ENCODE peak calls at places on chromosomes 12 and 14, in five cellular contexts. B, I, F, X and W are unnamed samples.
A peak's percentile ranks its signal among the peaks of the same experiment; 100 is the strongest.

GRCh38 chr12:132773077-132774020 is 11.7 kb upstream of the ANKLE2 start:
- DNase-seq in X (no peak), B (no peak), F (no peak), I (no peak), W (no peak)

GRCh38 chr14:38208825-38209562 is 1.3 kb downstream of the SSTR1 start:
- DNase-seq in I (no peak), X (peak; percentile 53), B (peak; percentile 83), F (no peak), W (peak; percentile 52)

GRCh38 chr12:93918262-93918661 is 230.1 kb upstream of the PLXNC1 start:
- DNase-seq in X (no peak), F (peak; percentile 39), I (no peak), B (peak; percentile 85), W (no peak)

GRCh38 chr12:64457036-64457435 is 5.1 kb downstream of the TBK1 start:
- DNase-seq in F (no peak), I (no peak), X (no peak), B (no peak), W (no peak)

GRCh38 chr14:64928239-64929002 is 14.1 kb downstream of the GPX2 start:
- DNase-seq in X (no peak), I (no peak), B (no peak), F (no peak), W (no peak)

GRCh38 chr12:131855521-131856142 is 27.4 kb downstream of the MMP17 start:
- DNase-seq in B (no peak), X (no peak), I (no peak), F (no peak), W (no peak)

GRCh38 chr14:69980457-69981414 is 101.5 kb downstream of the SMOC1 start:
- DNase-seq in X (no peak), F (no peak), I (peak; percentile 62), B (no peak), W (no peak)

GRCh38 chr12:43060738-43061137 is 471.2 kb upstream of the PRICKLE1 start:
- DNase-seq in B (no peak), X (no peak), I (no peak), F (no peak), W (no peak)

GRCh38 chr12:108722992-108723766 is 8.1 kb downstream of the CORO1C start:
- DNase-seq in I (peak; percentile 83), B (peak; percentile 98), F (no peak), X (no peak), W (no peak)

GRCh38 chr14:21902561-21903199 is 229.1 kb upstream of the OR4E1 start:
- DNase-seq in I (no peak), X (no peak), B (no peak), F (no peak), W (no peak)

GRCh38 chr14:50954811-50955372 is 10.6 kb upstream of the PYGL start:
- DNase-seq in X (no peak), I (peak; percentile 82), B (peak; percentile 72), F (no peak), W (no peak)

GRCh38 chr12:50753232-50753769 is 10.6 kb upstream of the ATF1 start:
- DNase-seq in F (no peak), X (no peak), B (no peak), I (peak; percentile 33), W (no peak)

GRCh38 chr12:51890511-51891171 is 2.7 kb downstream of the ANKRD33 start:
- DNase-seq in F (no peak), X (no peak), I (no peak), B (no peak), W (no peak)

GRCh38 chr12:4482936-4483335 is 37.3 kb upstream of the FGF6 start:
- DNase-seq in F (no peak), I (peak; percentile 52), X (no peak), B (no peak), W (no peak)

GRCh38 chr12:12442548-12443071 is 85.7 kb downstream of the BORCS5 start:
- DNase-seq in B (no peak), X (no peak), I (peak; percentile 70), F (no peak), W (no peak)

GRCh38 chr12:96257550-96258392 is 63.6 kb downstream of the ELK3 start:
- DNase-seq in B (peak; percentile 58), I (no peak), F (no peak), X (no peak), W (no peak)

GRCh38 chr14:68363841-68364711 is 428.8 kb downstream of the ZFP36L1 start:
- DNase-seq in I (no peak), X (peak; percentile 67), B (no peak), F (peak; percentile 35), W (peak; percentile 37)

GRCh38 chr12:48078901-48079300 is 27.0 kb downstream of the SENP1 start:
- DNase-seq in B (peak; percentile 70), X (no peak), I (peak; percentile 77), F (no peak), W (no peak)

GRCh38 chr12:54019111-54019811 is 9.0 kb upstream of the HOXC6 start:
- DNase-seq in F (no peak), X (peak; percentile 63), B (peak; percentile 67), I (no peak), W (no peak)

GRCh38 chr14:78863143-78863542 is 693.0 kb downstream of the NRXN3 start:
- DNase-seq in I (peak; percentile 60), B (peak; percentile 9), F (no peak), X (no peak), W (peak; percentile 35)

GRCh38 chr14:76862546-76863282 is 36.5 kb downstream of the LRRC74A start:
- DNase-seq in X (no peak), B (no peak), I (no peak), F (no peak), W (no peak)

GRCh38 chr12:40271981-40272664 is 47.3 kb downstream of the LRRK2 start:
- DNase-seq in X (no peak), I (no peak), B (no peak), F (no peak), W (no peak)

GRCh38 chr12:46830731-46831334 is 5.0 kb upstream of the SLC38A4 start:
- DNase-seq in F (no peak), B (no peak), X (peak; percentile 61), I (peak; percentile 75), W (no peak)

GRCh38 chr12:25755681-25756260 is 202.7 kb upstream of the LMNTD1 start:
- DNase-seq in F (no peak), B (no peak), X (no peak), I (peak; percentile 65), W (no peak)

GRCh38 chr14:104382361-104383087 is 197.0 kb upstream of the C14orf180 start:
- DNase-seq in F (no peak), X (peak; percentile 39), B (no peak), I (no peak), W (no peak)

GRCh38 chr12:108832208-108832607 is 25.2 kb downstream of the SSH1 start:
- DNase-seq in F (no peak), B (no peak), X (no peak), I (no peak), W (no peak)

GRCh38 chr12:33438890-33439586 is 581 bp downstream of the SYT10 start:
- DNase-seq in F (no peak), X (no peak), I (peak; percentile 32), B (peak; percentile 1), W (peak; percentile 55)

GRCh38 chr14:46399049-46399448 is 252.5 kb downstream of the RPL10L start:
- DNase-seq in I (no peak), B (no peak), F (no peak), X (no peak), W (no peak)

GRCh38 chr14:63155511-63156189 is 48.6 kb upstream of the RHOJ start:
- DNase-seq in I (no peak), X (no peak), F (no peak), B (no peak), W (no peak)

DNA sequence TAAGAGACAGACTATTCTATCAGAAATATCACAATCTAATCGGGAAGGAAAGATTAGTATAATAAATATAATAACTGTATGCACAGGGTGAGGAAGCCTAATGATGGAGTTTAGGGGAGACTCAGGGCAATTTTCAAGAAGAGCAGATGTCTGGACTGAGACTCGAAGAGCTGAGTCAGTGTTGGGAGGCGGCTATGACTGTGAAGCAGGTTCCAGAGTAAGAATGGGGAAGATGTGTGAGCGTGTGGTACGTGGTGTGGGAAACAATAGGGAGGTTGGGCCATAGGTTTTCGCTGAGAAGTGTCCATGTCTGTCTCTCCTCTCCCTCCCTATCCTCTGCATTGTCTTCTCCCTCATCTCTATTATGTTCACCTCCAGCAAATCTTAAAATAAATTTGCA is 85.6 kb downstream of the LMO3 start:
- DNase-seq in F (no peak), I (peak; percentile 76), B (peak; percentile 5), X (no peak), W (no peak)
- TF ChIP-seq CTCF in F (no peak), I (no peak), B (no peak), X (no peak), W (no peak)

DNA sequence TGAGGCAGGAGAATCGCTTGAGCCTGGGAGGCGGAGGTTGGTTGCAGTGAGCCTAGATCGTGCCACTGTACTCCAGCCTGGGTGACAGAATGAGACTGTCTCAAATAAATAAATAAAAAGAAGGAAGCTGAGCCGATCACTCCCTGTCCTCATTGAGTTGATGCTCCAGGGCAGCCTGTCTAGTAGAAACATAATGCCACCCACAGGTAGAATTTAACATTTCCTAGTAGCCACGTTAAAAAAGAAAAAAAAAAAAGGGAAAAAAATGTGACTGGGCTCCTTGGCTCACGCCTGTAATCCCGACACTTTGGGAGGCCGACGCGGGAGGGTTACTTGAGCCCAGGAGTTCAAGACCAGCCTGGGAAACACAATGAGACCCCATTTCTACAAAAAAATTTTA is 135.7 kb downstream of the SCARB1 start:
- DNase-seq in B (no peak), F (no peak), I (no peak), X (no peak), W (no peak)
- TF ChIP-seq CTCF in B (no peak), F (no peak), I (no peak), X (no peak), W (no peak)

GRCh38 chr14:102985665-102986064 is 63.2 kb downstream of the AMN start:
- DNase-seq in I (no peak), B (no peak), X (no peak), F (no peak), W (no peak)

GRCh38 chr14:102983496-102983895 is 61.0 kb downstream of the AMN start:
- DNase-seq in F (no peak), X (no peak), B (no peak), I (no peak), W (no peak)

GRCh38 chr14:102984336-102985102 is 62.1 kb downstream of the AMN start:
- DNase-seq in F (no peak), I (no peak), B (no peak), X (no peak), W (no peak)

GRCh38 chr14:102980409-102980810 is 57.9 kb downstream of the AMN start:
- DNase-seq in I (no peak), B (peak; percentile 33), F (no peak), X (no peak), W (no peak)

GRCh38 chr14:102982852-102983470 is 60.5 kb downstream of the AMN start:
- DNase-seq in F (no peak), X (no peak), I (no peak), B (no peak), W (no peak)
- TF ChIP-seq CTCF in F (no peak), X (no peak), I (peak; percentile 13), B (no peak), W (no peak)

GRCh38 chr14:32224731-32225377 is 21.8 kb upstream of the RNU6-8 start:
- DNase-seq in I (peak; percentile 68), B (peak; percentile 65), X (peak; percentile 55), F (peak; percentile 41), W (no peak)
- TF ChIP-seq CTCF in I (peak; percentile 59), B (peak; percentile 55), X (peak; percentile 45), F (peak; percentile 40), W (peak; percentile 56)